ENCODE peak calls at places on chromosomes 13 and 19, in five cellular contexts. T, N, I, Q and X are unnamed samples.

GRCh38 chr19:56946164-56946563 is 105.6 kb upstream of the PEG3 start:
- DNase-seq in I (peak), N (no peak), T (no peak), Q (no peak), X (no peak)

GRCh38 chr19:1606138-1606651 is 933 bp upstream of the UQCR11 start:
- DNase-seq in I (no peak), Q (no peak), T (no peak), N (no peak), X (no peak)

GRCh38 chr13:106306748-106307277 is 228.6 kb downstream of the EFNB2 start:
- DNase-seq in Q (no peak), I (no peak), T (no peak), N (no peak), X (no peak)

GRCh38 chr19:43362745-43363144 is 9.3 kb downstream of the CD177 start:
- DNase-seq in T (no peak), I (no peak), N (no peak), Q (no peak), X (no peak)

GRCh38 chr13:29953542-29953941 is 103.1 kb upstream of the UBL3 start:
- DNase-seq in Q (no peak), N (peak), I (no peak), T (no peak), X (no peak)

GRCh38 chr13:106609116-106609515 is 41.2 kb upstream of the ARGLU1 start:
- DNase-seq in Q (no peak), T (no peak), I (no peak), N (no peak), X (no peak)

GRCh38 chr19:16268676-16269319 is 55.8 kb upstream of the KLF2 start:
- DNase-seq in T (no peak), N (no peak), I (no peak), Q (no peak), X (no peak)

GRCh38 chr13:98959299-98959698 is 18.6 kb downstream of the DOCK9 start:
- DNase-seq in I (no peak), T (no peak), Q (no peak), N (no peak), X (no peak)

GRCh38 chr13:97322740-97323342 is 100.7 kb downstream of the MBNL2 start:
- DNase-seq in Q (no peak), T (no peak), I (no peak), N (no peak), X (no peak)

GRCh38 chr19:401836-402535 is 7.0 kb downstream of the C2CD4C start:
- DNase-seq in I (peak), T (no peak), N (no peak), Q (no peak), X (no peak)

GRCh38 chr13:49295231-49295630 is 47.5 kb downstream of the CDADC1 start:
- DNase-seq in N (no peak), T (no peak), Q (no peak), I (no peak), X (no peak)

GRCh38 chr13:49296659-49297058 is 48.9 kb downstream of the CDADC1 start:
- DNase-seq in N (no peak), T (no peak), I (no peak), Q (no peak), X (no peak)

GRCh38 chr13:49288458-49288857 is 40.7 kb downstream of the CDADC1 start:
- DNase-seq in T (no peak), I (no peak), N (no peak), Q (no peak), X (no peak)

GRCh38 chr13:49297338-49297737 is 49.6 kb downstream of the CDADC1 start:
- DNase-seq in Q (no peak), I (no peak), T (no peak), N (no peak), X (no peak)

DNA sequence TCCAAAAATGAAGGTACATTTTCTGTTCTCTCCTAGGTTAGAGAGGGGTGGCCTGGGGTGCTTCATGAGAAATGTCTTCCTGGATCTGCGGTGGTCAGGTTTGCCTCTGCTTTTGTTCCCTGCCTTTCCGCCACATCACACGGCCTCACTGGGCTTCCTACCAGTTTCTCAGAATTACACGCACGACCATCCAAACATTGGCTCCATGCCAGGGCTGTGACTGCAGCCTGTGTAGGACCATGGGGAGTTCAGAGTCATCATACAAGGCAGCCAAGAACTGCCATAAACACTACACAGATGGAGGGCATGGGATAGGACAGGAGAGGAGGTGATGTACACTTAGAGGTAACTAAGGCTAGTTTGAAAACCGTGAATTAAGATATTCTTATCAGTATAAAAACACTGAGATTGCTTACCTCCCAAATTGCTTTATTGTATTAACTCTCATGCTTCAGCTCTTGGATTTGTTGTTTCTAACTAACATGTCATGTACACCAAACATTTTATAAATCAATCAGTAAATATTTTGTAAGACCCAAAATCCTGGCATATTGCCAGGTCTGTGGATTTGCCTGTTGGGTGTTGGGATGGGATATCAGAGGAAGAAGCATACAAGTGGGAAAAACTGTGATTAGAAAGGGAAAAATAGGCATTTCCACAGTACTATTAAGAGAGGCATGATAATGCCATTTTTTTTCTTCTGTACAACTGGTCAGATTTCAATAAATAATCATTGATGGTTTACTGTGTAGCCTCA is 45.2 kb downstream of the CDADC1 start:
- DNase-seq in N (no peak), T (no peak), I (peak), Q (no peak), X (peak)
- TF ChIP-seq MAX in N (no peak), T (no peak), I (no peak), Q (no peak), X (no peak)

DNA sequence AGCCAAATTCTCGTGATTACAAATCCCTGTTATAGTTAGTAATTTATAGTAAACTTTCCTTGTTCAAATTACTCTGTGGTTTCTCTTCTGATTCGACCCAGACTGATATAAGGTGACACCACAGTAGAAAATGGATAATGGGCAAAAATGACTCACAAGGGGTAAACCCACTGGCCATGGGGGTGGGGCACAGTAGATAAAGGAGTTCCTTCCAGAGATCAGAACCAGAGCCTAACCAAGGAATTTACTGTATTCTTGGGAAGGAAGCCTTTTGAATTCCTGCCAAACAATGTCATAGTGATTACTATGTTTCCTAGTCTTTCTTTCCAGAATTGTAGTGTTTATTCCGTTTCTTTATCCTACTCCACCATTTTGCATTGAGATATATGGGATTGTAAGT is 21.9 kb downstream of the MIR17HG start:
- DNase-seq in T (no peak), N (no peak), Q (no peak), I (no peak), X (peak)
- TF ChIP-seq MAX in T (no peak), N (no peak), Q (no peak), I (no peak), X (no peak)

GRCh38 chr19:15025237-15025636 is 24.0 kb upstream of the CASP14 start:
- DNase-seq in N (peak), Q (peak), T (peak), I (peak), X (no peak)
- TF ChIP-seq MAX in N (no peak), Q (no peak), T (no peak), I (no peak), X (no peak)

GRCh38 chr19:49339364-49340068 is 4.3 kb downstream of the CD37 start:
- DNase-seq in N (no peak), I (peak), Q (no peak), T (peak), X (peak)
- TF ChIP-seq MAX in N (no peak), I (peak), Q (no peak), T (peak), X (peak)

GRCh38 chr19:50803633-50804419 is 13.6 kb downstream of the ACP4 start:
- DNase-seq in N (peak), Q (no peak), I (peak), T (peak), X (peak)
- TF ChIP-seq MAX in N (no peak), Q (no peak), I (no peak), T (no peak), X (no peak)